ENCODE peak calls at places on chromosomes 11 and 22, in nine cellular contexts. U, L, T, W, O, R, X, D and P are unnamed samples.

GRCh38 chr11:82682003-82682751 is 51.5 kb downstream of the FAM181B start:
- DNase-seq in T (peak), U (peak), X (peak), D (no peak), R (peak), L (peak), W (no peak), O (no peak), P (peak)

GRCh38 chr22:19568337-19569311 is 44.4 kb upstream of the CLDN5 start:
- DNase-seq in U (no peak), D (no peak), L (peak), O (no peak), T (peak), X (no peak), R (no peak), W (no peak), P (peak)

GRCh38 chr11:120695426-120695825 is 183.9 kb downstream of the GRIK4 start:
- DNase-seq in D (no peak), W (no peak), R (no peak), U (no peak), T (no peak), L (no peak), O (no peak), X (no peak), P (no peak)

GRCh38 chr11:93199616-93200015 is 1.8 kb upstream of the SLC36A4 start:
- DNase-seq in O (no peak), D (no peak), T (no peak), R (no peak), W (no peak), X (no peak), L (no peak), U (no peak), P (no peak)

GRCh38 chr22:31210830-31211503 is 1.1 kb upstream of the LIMK2 start:
- DNase-seq in O (no peak), X (no peak), D (no peak), W (no peak), T (peak), R (no peak), L (peak), U (no peak), P (peak)

GRCh38 chr11:85810871-85811611 is at the start of gene SYTL2:
- DNase-seq in D (peak), L (peak), R (no peak), T (peak), O (peak), W (no peak), X (peak), U (peak), P (peak)

GRCh38 chr11:128716231-128716630 is 22.4 kb downstream of the FLI1 start:
- DNase-seq in O (no peak), U (no peak), W (no peak), D (no peak), T (no peak), L (no peak), R (no peak), X (no peak), P (no peak)

GRCh38 chr11:113278925-113279324 is 35.5 kb upstream of the TTC12 start:
- DNase-seq in T (no peak), O (no peak), R (no peak), L (no peak), U (no peak), D (no peak), W (peak), X (no peak), P (no peak)

GRCh38 chr11:59266491-59266890 is 53.8 kb upstream of the MPEG1 start:
- DNase-seq in U (no peak), W (no peak), T (no peak), R (no peak), O (no peak), L (no peak), X (no peak), D (no peak), P (no peak)

GRCh38 chr11:125390949-125391348 is 105.1 kb downstream of the FEZ1 start:
- DNase-seq in X (no peak), W (no peak), U (no peak), D (no peak), O (no peak), L (no peak), T (peak), R (no peak), P (peak)

GRCh38 chr11:116611998-116612620 is 160.7 kb downstream of the BUD13 start:
- DNase-seq in R (no peak), T (no peak), D (no peak), W (peak), O (no peak), L (no peak), X (no peak), U (no peak), P (no peak)

GRCh38 chr11:120017582-120017981 is 120.3 kb downstream of the TRIM29 start:
- DNase-seq in O (no peak), W (no peak), X (no peak), U (no peak), D (no peak), T (no peak), L (no peak), R (no peak), P (no peak)

GRCh38 chr11:64238999-64239398 is 1.9 kb upstream of the FKBP2 start:
- DNase-seq in O (no peak), W (no peak), D (no peak), U (no peak), T (no peak), R (no peak), X (no peak), L (no peak), P (no peak)

GRCh38 chr11:17257200-17257599 is 19.3 kb upstream of the NUCB2 start:
- DNase-seq in R (no peak), D (no peak), U (no peak), O (no peak), T (peak), W (no peak), L (no peak), X (no peak), P (peak)

GRCh38 chr11:46879056-46879585 is 33.0 kb upstream of the CKAP5 start:
- DNase-seq in X (no peak), U (no peak), L (no peak), T (no peak), D (peak), R (no peak), W (peak), O (no peak), P (no peak)

GRCh38 chr11:46876471-46876870 is 30.4 kb upstream of the CKAP5 start:
- DNase-seq in U (no peak), D (peak), R (no peak), O (no peak), W (no peak), T (no peak), X (no peak), L (no peak), P (no peak)

GRCh38 chr11:46874586-46874985 is 28.5 kb upstream of the CKAP5 start:
- DNase-seq in U (no peak), T (no peak), D (no peak), L (no peak), W (no peak), X (no peak), R (no peak), O (no peak), P (no peak)

DNA sequence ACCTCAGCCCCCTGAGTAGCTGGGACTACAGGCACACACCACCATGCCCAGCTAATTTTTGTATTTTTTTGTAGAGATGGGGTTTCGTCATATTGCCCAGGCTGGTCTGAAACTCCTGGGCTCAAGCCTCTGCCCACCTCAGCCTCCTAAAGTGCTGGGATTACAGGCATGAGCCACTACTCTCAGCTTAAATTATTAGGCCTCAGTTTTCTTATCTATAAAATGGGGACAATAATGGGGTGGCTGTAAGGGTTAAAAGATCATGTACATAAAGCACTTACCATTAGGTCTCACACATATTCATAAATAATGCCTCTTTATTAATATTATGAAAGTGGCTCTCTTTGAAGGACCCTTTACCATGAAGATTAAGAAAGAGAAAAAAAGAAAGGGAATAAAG is 31.5 kb upstream of the CKAP5 start:
- DNase-seq in T (no peak), D (no peak), O (no peak), L (no peak), W (no peak), X (no peak), U (no peak), R (no peak), P (no peak)
- TF ChIP-seq CTCF in T (no peak), D (no peak), O (no peak), L (no peak), W (no peak), X (no peak), U (no peak), R (no peak), P (no peak)

GRCh38 chr11:67278135-67278938 is 10.8 kb upstream of the ANKRD13D start:
- DNase-seq in R (no peak), U (peak), X (no peak), L (no peak), O (no peak), W (no peak), D (peak), T (no peak), P (no peak)

GRCh38 chr11:67277231-67277961 is 11.1 kb downstream of the GRK2 start:
- DNase-seq in U (peak), R (no peak), D (peak), T (peak), L (peak), X (peak), O (peak), W (no peak), P (peak)

GRCh38 chr11:67275606-67276409 is 9.5 kb downstream of the GRK2 start:
- DNase-seq in X (no peak), T (no peak), O (no peak), W (no peak), U (no peak), R (no peak), L (no peak), D (peak), P (no peak)

GRCh38 chr11:67274768-67275605 is 8.7 kb downstream of the GRK2 start:
- DNase-seq in U (no peak), R (no peak), T (no peak), D (peak), O (peak), X (no peak), W (no peak), L (peak), P (no peak)

DNA sequence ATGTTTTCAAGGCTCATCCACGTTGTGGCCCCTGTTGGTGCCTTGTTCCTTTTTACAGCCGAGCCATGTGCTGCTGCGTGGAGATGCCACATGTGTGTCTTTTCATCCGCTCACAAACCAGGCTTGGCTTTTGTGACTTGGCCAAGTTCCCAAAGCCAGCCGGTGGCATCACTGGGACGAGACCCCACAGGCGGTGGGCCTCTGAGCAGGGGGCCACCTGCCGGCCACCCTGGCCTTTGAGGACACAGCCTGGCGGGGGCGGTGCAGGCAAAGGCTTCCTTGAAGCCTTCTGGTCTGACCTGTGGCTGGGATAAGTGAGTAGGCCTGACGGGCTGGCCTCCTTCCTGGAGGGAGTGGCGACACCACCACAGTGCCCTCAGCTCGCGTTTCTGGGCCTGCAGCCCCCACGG is 10.6 kb downstream of the GRK2 start:
- DNase-seq in D (peak), O (no peak), R (no peak), T (peak), U (peak), X (peak), L (no peak), W (no peak), P (peak)
- H3K4me3 ChIP-seq in D (no peak), O (no peak), R (peak), T (no peak), U (peak), X (no peak), L (no peak), W (peak), P (peak)

GRCh38 chr11:48107188-48107704 is 109.4 kb upstream of the OR4B1 start:
- DNase-seq in L (no peak), R (no peak), D (no peak), U (peak), W (no peak), T (no peak), O (no peak), X (no peak), P (peak)

GRCh38 chr11:48110509-48110766 is 106.2 kb upstream of the OR4B1 start:
- DNase-seq in R (no peak), W (no peak), O (no peak), X (no peak), D (no peak), T (no peak), U (no peak), L (no peak), P (no peak)

GRCh38 chr11:48111941-48112340 is 104.7 kb upstream of the OR4B1 start:
- DNase-seq in T (no peak), O (no peak), U (no peak), L (no peak), R (no peak), D (no peak), W (no peak), X (no peak), P (no peak)

GRCh38 chr11:48108231-48109045 is 108.2 kb upstream of the OR4B1 start:
- DNase-seq in O (no peak), T (no peak), W (no peak), X (no peak), R (no peak), U (no peak), D (no peak), L (no peak), P (no peak)

DNA sequence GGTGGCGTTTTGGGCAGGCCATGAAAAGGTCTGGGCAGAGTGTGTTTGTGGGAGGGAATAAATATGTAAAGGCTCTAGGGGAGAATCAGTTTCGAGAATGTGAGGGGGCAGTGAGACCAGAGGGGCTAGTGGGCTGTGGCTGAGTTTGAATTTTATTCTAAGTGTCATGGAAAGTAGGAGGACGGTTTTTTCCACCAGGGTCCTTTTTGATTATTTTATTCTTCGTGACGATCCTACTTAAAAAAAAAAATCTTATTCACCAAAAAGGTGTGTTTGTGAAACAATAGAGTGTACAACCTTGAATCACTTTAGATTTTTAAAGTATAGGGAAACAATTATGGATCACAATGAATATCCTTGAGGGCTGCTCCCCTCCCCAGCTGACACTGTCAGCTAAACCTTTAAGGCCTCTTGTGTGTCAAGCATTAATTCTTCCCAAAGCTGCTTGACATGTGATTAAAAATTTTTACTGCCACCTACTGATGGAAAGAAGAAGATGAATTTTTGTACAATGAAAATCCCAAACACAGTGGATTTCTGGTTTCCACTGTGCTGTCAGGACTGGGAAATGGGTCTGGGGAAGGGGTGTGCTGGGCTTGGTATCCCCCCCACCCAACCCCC is 107.5 kb upstream of the OR4B1 start:
- DNase-seq in D (no peak), O (no peak), L (no peak), U (no peak), W (no peak), X (no peak), T (peak), R (peak), P (peak)
- TF ChIP-seq CTCF in D (peak), O (no peak), L (peak), U (peak), W (peak), X (no peak), T (peak), R (peak), P (peak)

GRCh38 chr11:107688322-107688918 is 23.4 kb downstream of the SLN start:
- DNase-seq in W (no peak), T (peak), L (no peak), U (no peak), R (no peak), O (no peak), D (no peak), X (no peak), P (no peak)
- H3K4me3 ChIP-seq in W (no peak), T (no peak), L (no peak), U (no peak), R (no peak), O (no peak), D (no peak), X (no peak), P (no peak)

GRCh38 chr11:66004186-66004585 is 1.9 kb downstream of the BANF1 start:
- DNase-seq in U (no peak), D (peak), R (no peak), T (no peak), L (no peak), W (no peak), O (no peak), X (no peak), P (no peak)
- TF ChIP-seq CTCF in U (no peak), D (no peak), R (no peak), T (no peak), L (no peak), W (no peak), O (no peak), X (no peak), P (no peak)

DNA sequence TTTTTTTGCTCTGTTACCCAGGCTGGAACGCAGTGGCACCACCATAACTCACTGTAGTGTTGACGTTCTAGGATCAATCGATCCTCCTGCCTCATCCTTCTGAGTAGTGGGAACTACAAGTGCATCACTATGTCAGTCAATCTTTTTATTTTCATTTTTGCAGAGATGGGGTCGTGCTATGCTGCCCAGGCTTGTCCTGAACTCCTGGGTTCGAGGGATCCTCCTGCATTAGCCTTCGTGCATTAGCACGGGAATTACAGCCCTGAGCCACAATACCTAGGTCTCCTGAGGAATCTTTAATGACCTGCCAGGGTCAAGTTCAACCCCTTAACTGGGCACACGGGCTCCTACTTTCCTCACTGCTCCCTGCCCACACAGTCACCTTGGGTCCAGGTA is 4.4 kb downstream of the APOL3 start:
- DNase-seq in L (no peak), R (no peak), T (no peak), D (no peak), W (no peak), X (no peak), O (no peak), U (no peak), P (no peak)
- H3K4me3 ChIP-seq in L (peak), R (no peak), T (peak), D (peak), W (peak), X (no peak), O (no peak), U (no peak), P (peak)

GRCh38 chr11:71452354-71453020 is 516 bp upstream of the NADSYN1 start:
- DNase-seq in U (no peak), W (no peak), T (peak), D (peak), X (peak), O (peak), R (no peak), L (peak), P (peak)

GRCh38 chr11:71453021-71453910 is at the start of gene NADSYN1:
- DNase-seq in U (peak), T (peak), L (peak), O (peak), D (peak), X (peak), R (peak), W (no peak), P (peak)

GRCh38 chr11:71453911-71454304 is 905 bp downstream of the NADSYN1 start:
- DNase-seq in O (no peak), L (no peak), R (no peak), X (no peak), W (no peak), U (no peak), T (no peak), D (no peak), P (no peak)

GRCh38 chr11:71456294-71456693 is 3.3 kb downstream of the NADSYN1 start:
- DNase-seq in D (peak), U (no peak), L (no peak), W (no peak), O (no peak), T (no peak), R (no peak), X (no peak), P (no peak)

DNA sequence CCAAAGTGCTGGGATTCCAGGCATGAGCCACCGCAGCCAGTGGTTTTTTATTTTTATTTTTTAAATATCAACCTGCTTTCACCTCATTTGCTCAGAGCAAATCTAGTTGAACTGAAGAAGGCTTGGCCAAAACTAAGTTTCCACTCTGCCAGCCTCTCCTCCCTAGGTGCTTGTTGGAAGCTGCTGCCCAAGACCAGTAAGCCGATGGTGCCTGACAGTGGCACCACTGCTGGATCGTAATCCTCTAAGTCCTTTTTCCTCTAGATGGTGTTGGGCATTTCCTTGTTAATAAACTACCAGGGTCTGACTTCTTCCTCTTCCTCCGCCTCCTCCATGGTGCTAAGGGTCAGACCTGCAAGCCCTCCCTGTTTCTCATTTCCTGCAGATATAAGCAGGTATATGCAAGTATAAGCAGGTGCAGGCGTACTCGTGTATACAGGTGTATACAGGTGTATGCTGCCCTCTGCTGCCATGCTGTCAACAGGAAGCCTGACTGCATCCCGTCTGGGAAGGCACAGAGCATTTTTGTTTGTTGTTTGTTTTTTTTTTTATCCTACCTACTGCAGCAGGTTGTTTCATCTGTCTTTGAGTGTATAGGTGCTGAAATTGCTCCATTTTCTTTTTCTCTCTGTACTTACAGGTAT is 1.6 kb downstream of the NADSYN1 start:
- DNase-seq in W (no peak), D (peak), U (no peak), O (peak), X (peak), L (no peak), T (no peak), R (no peak), P (no peak)
- TF ChIP-seq CTCF in W (no peak), D (no peak), U (no peak), O (no peak), X (peak), L (no peak), T (no peak), R (peak), P (no peak)

DNA sequence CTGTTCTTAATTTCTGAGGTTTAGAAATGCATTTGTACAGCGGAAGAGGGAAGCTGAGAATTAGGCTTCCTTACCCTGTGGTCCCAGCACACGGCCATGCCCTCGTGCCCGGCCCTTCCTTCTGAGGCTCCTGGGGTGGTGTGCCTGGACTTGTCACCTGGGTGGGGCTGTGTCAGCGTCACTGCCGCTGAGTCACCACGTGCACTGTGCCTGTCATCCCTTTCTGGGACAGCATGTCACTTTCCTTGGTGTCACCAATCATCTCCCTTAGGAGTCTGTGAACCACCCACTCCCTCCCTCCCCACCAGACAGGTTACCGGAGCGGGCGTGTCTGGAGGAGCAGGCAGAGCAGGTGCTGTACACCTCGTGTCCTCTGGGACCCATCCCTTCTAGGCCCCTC is 367.5 kb downstream of the TBC1D22A start:
- DNase-seq in L (no peak), T (no peak), U (no peak), O (no peak), W (no peak), X (peak), D (no peak), R (peak), P (no peak)
- H3K4me3 ChIP-seq in L (no peak), T (no peak), U (no peak), O (no peak), W (no peak), X (no peak), D (no peak), R (peak), P (no peak)